ENCODE peak calls at places on chromosomes 16 and 17, in eight cellular contexts. X is fibroblast of lung; R is NCI-H146; L is T-helper 17 cell; J is upper lobe of right lung; S is stimulated activated CD4-positive, alpha-beta T cell treated with anti-CD3 and anti-CD28 coated beads, Interleukin-1b, Interleukin-23, amount 100 ng/mL, for 48 hours; I is left cardiac atrium; G is T-helper 22 cell. C is an unnamed sample.
A peak's percentile ranks its signal among the peaks of the same experiment; 100 is the strongest.

GRCh38 chr16:8109510-8110369 is 480.6 kb downstream of the TMEM114 start:
- DNase-seq in X (no peak), R (peak; percentile 27), L (no peak), J (no peak), S (no peak), I (no peak), G (no peak), C (peak; percentile 72)

GRCh38 chr16:49019826-49020401 is 261.7 kb downstream of the CBLN1 start:
- DNase-seq in X (no peak), R (no peak), L (no peak), J (no peak), S (no peak), I (no peak), G (no peak), C (no peak)

GRCh38 chr17:2482218-2482617 is 29.5 kb downstream of the METTL16 start:
- DNase-seq in X (no peak), R (no peak), L (no peak), J (no peak), S (no peak), I (no peak), G (no peak), C (no peak)

GRCh38 chr16:85157813-85158701 is 45.8 kb upstream of the CIBAR2 start:
- DNase-seq in X (no peak), R (no peak), L (no peak), J (no peak), S (no peak), I (no peak), G (no peak), C (no peak)

GRCh38 chr17:28474035-28474640 is 694 bp downstream of the SLC13A2 start:
- DNase-seq in X (no peak), R (no peak), L (no peak), J (no peak), S (no peak), I (no peak), G (no peak), C (no peak)

GRCh38 chr16:30910427-30911029 is 12.8 kb upstream of the FBXL19 start:
- DNase-seq in X (no peak), R (no peak), L (no peak), J (no peak), S (no peak), I (no peak), G (no peak), C (no peak)

GRCh38 chr16:75304521-75305363 is 53.3 kb upstream of the BCAR1 start:
- DNase-seq in X (peak; percentile 89), R (no peak), L (no peak), J (no peak), S (peak; percentile 30), I (peak; percentile 72), G (no peak), C (no peak)

GRCh38 chr17:82876602-82877391 is 37.0 kb upstream of the ZNF750 start:
- DNase-seq in X (peak; percentile 83), R (no peak), L (no peak), J (peak; percentile 92), S (no peak), I (peak; percentile 81), G (no peak), C (peak; percentile 24)

GRCh38 chr17:76549215-76549518 is 9.3 kb downstream of the PRCD start:
- DNase-seq in X (no peak), R (no peak), L (no peak), J (no peak), S (no peak), I (no peak), G (no peak), C (no peak)

GRCh38 chr17:65041518-65041917 is 15.0 kb downstream of the GNA13 start:
- DNase-seq in X (no peak), R (no peak), L (no peak), J (no peak), S (peak; percentile 25), I (no peak), G (no peak), C (no peak)

GRCh38 chr16:48596326-48596725 is 13.7 kb downstream of the N4BP1 start:
- DNase-seq in X (no peak), R (no peak), L (no peak), J (no peak), S (peak; percentile 69), I (no peak), G (no peak), C (no peak)

GRCh38 chr17:57954421-57955182 is 610 bp downstream of the CUEDC1 start:
- DNase-seq in X (peak; percentile 53), R (peak; percentile 69), L (no peak), J (peak; percentile 82), S (no peak), I (peak; percentile 89), G (no peak), C (peak; percentile 69)

GRCh38 chr17:58337126-58337599 is 8.6 kb upstream of the TSPOAP1 start:
- DNase-seq in X (no peak), R (no peak), L (no peak), J (peak; percentile 62), S (peak; percentile 49), I (no peak), G (peak; percentile 34), C (no peak)

GRCh38 chr17:520447-521167 is 168.0 kb upstream of the RPH3AL start:
- DNase-seq in X (no peak), R (no peak), L (no peak), J (no peak), S (no peak), I (no peak), G (no peak), C (no peak)

GRCh38 chr16:50595854-50596253 is 47.7 kb downstream of the NKD1 start:
- DNase-seq in X (no peak), R (no peak), L (no peak), J (no peak), S (no peak), I (no peak), G (no peak), C (no peak)

GRCh38 chr17:71633391-71633849 is 487.4 kb upstream of the SOX9 start:
- DNase-seq in X (peak; percentile 64), R (peak; percentile 69), L (no peak), J (no peak), S (no peak), I (no peak), G (no peak), C (no peak)